ENCODE peak calls at places on chromosomes 3 and 15, in eight cellular contexts. U is cardiac fibroblast, F is choroid plexus epithelial cell, L is glutamatergic neuron, Z is RWPE1, R is lower lobe of right lung, C is keratinocyte, D is epithelial cell of proximal tubule. K is an unnamed sample.

GRCh38 chr15:67762610-67763368 is 62.5 kb upstream of the SKOR1 start:
- DNase-seq in U (no peak), F (peak; percentile 51), L (no peak), Z (no peak), R (no peak), C (no peak), D (no peak), K (peak; percentile 75)

GRCh38 chr3:57992430-57993213 is 15.6 kb upstream of the FLNB start:
- DNase-seq in U (peak; percentile 39), F (no peak), L (no peak), Z (no peak), R (no peak), C (no peak), D (no peak), K (peak; percentile 65)

GRCh38 chr15:41550066-41550805 is 6.2 kb upstream of the RPAP1 start:
- DNase-seq in U (no peak), F (no peak), L (no peak), Z (no peak), R (no peak), C (no peak), D (no peak), K (peak; percentile 17)

GRCh38 chr3:10753964-10754363 is 62.1 kb upstream of the SLC6A11 start:
- DNase-seq in U (peak; percentile 46), F (peak; percentile 52), L (no peak), Z (peak; percentile 37), R (peak; percentile 60), C (no peak), D (no peak), K (peak; percentile 35)

GRCh38 chr15:84915011-84915958 is 30.8 kb downstream of the SLC28A1 start:
- DNase-seq in U (peak; percentile 72), F (peak; percentile 87), L (peak; percentile 78), Z (peak; percentile 91), R (peak; percentile 60), C (peak; percentile 53), D (peak; percentile 40), K (peak; percentile 84)

GRCh38 chr3:154182322-154182922 is 61.2 kb downstream of the ARHGEF26 start:
- DNase-seq in U (no peak), F (no peak), L (no peak), Z (no peak), R (no peak), C (no peak), D (no peak), K (no peak)

GRCh38 chr3:101081990-101082389 is 88.8 kb upstream of the ABI3BP start:
- DNase-seq in U (peak; percentile 14), F (peak; percentile 28), L (no peak), Z (no peak), R (no peak), C (no peak), D (no peak), K (peak; percentile 92)

GRCh38 chr15:78353093-78353492 is 12.9 kb downstream of the CRABP1 start:
- DNase-seq in U (peak; percentile 13), F (peak; percentile 21), L (no peak), Z (peak; percentile 67), R (no peak), C (no peak), D (no peak), K (no peak)

GRCh38 chr15:33215941-33216872 is 21.7 kb upstream of the FMN1 start:
- DNase-seq in U (peak; percentile 29), F (peak; percentile 66), L (no peak), Z (peak; percentile 41), R (no peak), C (no peak), D (no peak), K (peak; percentile 22)

GRCh38 chr3:97942801-97943546 is 29.3 kb downstream of the RIOX2 start:
- DNase-seq in U (no peak), F (no peak), L (no peak), Z (no peak), R (no peak), C (no peak), D (no peak), K (no peak)

GRCh38 chr3:71489315-71489761 is 94.2 kb downstream of the FOXP1 start:
- DNase-seq in U (no peak), F (no peak), L (no peak), Z (no peak), R (no peak), C (no peak), D (no peak), K (no peak)

GRCh38 chr15:52068004-52068403 is 44.6 kb downstream of the BCL2L10 start:
- DNase-seq in U (peak; percentile 20), F (peak; percentile 40), L (no peak), Z (no peak), R (no peak), C (peak; percentile 77), D (no peak), K (no peak)

GRCh38 chr15:71651750-71652186 is 158.6 kb upstream of the NR2E3 start:
- DNase-seq in U (peak; percentile 66), F (peak; percentile 89), L (peak; percentile 54), Z (peak; percentile 62), R (no peak), C (peak; percentile 25), D (peak; percentile 46), K (peak; percentile 84)

GRCh38 chr3:66693461-66693912 is 192.7 kb upstream of the LRIG1 start:
- DNase-seq in U (peak; percentile 33), F (peak; percentile 73), L (no peak), Z (no peak), R (no peak), C (no peak), D (peak; percentile 4), K (peak; percentile 19)

GRCh38 chr3:183492849-183493179 is 62.7 kb downstream of the KLHL6 start:
- DNase-seq in U (no peak), F (no peak), L (no peak), Z (no peak), R (no peak), C (no peak), D (no peak), K (no peak)

GRCh38 chr3:11373235-11373634 is 101.0 kb downstream of the ATG7 start:
- DNase-seq in U (no peak), F (no peak), L (no peak), Z (no peak), R (no peak), C (no peak), D (no peak), K (no peak)

GRCh38 chr15:74240002-74240568 is 4.0 kb downstream of the CCDC33 start:
- DNase-seq in U (peak; percentile 95), F (peak; percentile 63), L (no peak), Z (peak; percentile 87), R (peak; percentile 86), C (peak; percentile 87), D (peak; percentile 81), K (peak; percentile 36)
- TF ChIP-seq CTCF in U (peak; percentile 33), F (peak; percentile 51), L (no peak), Z (no peak), R (peak; percentile 57), C (peak; percentile 59), D (peak; percentile 79), K (peak; percentile 19)

GRCh38 chr15:83762367-83762766 is 108.4 kb downstream of the ADAMTSL3 start:
- DNase-seq in U (no peak), F (no peak), L (no peak), Z (no peak), R (no peak), C (no peak), D (no peak), K (no peak)
- TF ChIP-seq CTCF in U (no peak), F (no peak), L (no peak), Z (no peak), R (no peak), C (no peak), D (no peak), K (no peak)

DNA sequence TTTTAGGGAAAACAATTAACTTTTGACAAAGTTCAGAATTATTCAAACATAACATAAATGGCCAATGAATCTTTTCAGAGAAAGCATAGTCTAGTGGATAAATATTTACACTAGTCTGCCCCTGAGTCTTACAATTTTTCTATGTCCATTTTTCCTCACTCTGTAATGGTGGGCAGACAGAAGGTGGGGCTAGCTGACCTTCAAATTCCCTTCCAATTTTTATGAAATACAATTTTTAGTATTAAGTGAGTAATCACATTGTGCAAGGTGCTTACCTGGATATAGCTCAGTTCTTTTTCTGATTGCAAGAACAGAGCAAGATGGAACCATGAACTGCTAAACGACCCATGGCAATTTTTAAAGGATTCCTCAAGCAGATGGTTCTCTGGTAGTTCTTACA is 441.7 kb upstream of the NR2F2 start:
- DNase-seq in U (no peak), F (no peak), L (no peak), Z (no peak), R (no peak), C (no peak), D (no peak), K (no peak)
- TF ChIP-seq CTCF in U (no peak), F (no peak), L (no peak), Z (no peak), R (no peak), C (no peak), D (no peak), K (peak; percentile 4)

GRCh38 chr3:147120029-147120428 is 286.3 kb downstream of the ZIC4 start:
- DNase-seq in U (peak; percentile 13), F (peak; percentile 72), L (no peak), Z (peak; percentile 1), R (no peak), C (no peak), D (no peak), K (peak; percentile 21)
- TF ChIP-seq CTCF in U (peak; percentile 51), F (peak; percentile 69), L (peak; percentile 14), Z (peak; percentile 32), R (peak; percentile 13), C (no peak), D (peak; percentile 51), K (peak; percentile 31)

GRCh38 chr3:129161860-129162271 is 1.0 kb upstream of the ISY1 start:
- DNase-seq in U (peak; percentile 11), F (peak; percentile 25), L (no peak), Z (peak; percentile 48), R (no peak), C (no peak), D (no peak), K (peak; percentile 13)
- TF ChIP-seq CTCF in U (no peak), F (no peak), L (no peak), Z (peak; percentile 57), R (no peak), C (no peak), D (no peak), K (no peak)